ENCODE peak calls at places on chromosome 7, in five cellular contexts. C is Peyer's patch, S is mesothelial cell of epicardium, M is HCT116, W is psoas muscle. Q is an unnamed sample.

GRCh38 chr7:103712991-103713778 is 267.2 kb upstream of the SLC26A5 start:
- DNase-seq in S (no peak), M (no peak), C (no peak), W (no peak), Q (no peak)

GRCh38 chr7:153641202-153641601 is 411.0 kb upstream of the DPP6 start:
- DNase-seq in S (no peak), M (no peak), W (no peak), C (no peak), Q (no peak)

GRCh38 chr7:36546331-36546730 is 156.7 kb downstream of the ANLN start:
- DNase-seq in S (no peak), C (no peak), W (no peak), M (no peak), Q (no peak)

GRCh38 chr7:157839672-157840167 is 502.9 kb downstream of the DNAJB6 start:
- DNase-seq in W (no peak), M (no peak), S (no peak), C (no peak), Q (no peak)

GRCh38 chr7:141158562-141158961 is 84.7 kb downstream of the TMEM178B start:
- DNase-seq in S (no peak), M (peak; percentile 38), C (peak; percentile 18), W (peak; percentile 67), Q (peak; percentile 68)

GRCh38 chr7:92260248-92260781 is 14.5 kb downstream of the ANKIB1 start:
- DNase-seq in W (no peak), S (no peak), M (peak; percentile 83), C (no peak), Q (peak; percentile 3)

GRCh38 chr7:114481995-114482394 is 67.4 kb downstream of the FOXP2 start:
- DNase-seq in W (no peak), S (no peak), C (no peak), M (no peak), Q (no peak)

GRCh38 chr7:48244902-48245301 is 73.6 kb downstream of the ABCA13 start:
- DNase-seq in C (no peak), M (no peak), S (no peak), W (no peak), Q (peak; percentile 52)

GRCh38 chr7:137962875-137963507 is 38.9 kb downstream of the CREB3L2 start:
- DNase-seq in W (no peak), S (no peak), C (no peak), M (no peak), Q (no peak)

GRCh38 chr7:48964074-48964473 is 39.7 kb downstream of the CDC14C start:
- DNase-seq in S (no peak), C (no peak), M (no peak), W (no peak), Q (no peak)

GRCh38 chr7:68187549-68187948 is 1190.9 kb downstream of the TYW1 start:
- DNase-seq in S (no peak), M (no peak), W (no peak), C (no peak), Q (no peak)

GRCh38 chr7:113338297-113338696 is 219.9 kb upstream of the SMIM30 start:
- DNase-seq in S (no peak), W (no peak), C (no peak), M (no peak), Q (no peak)

GRCh38 chr7:43460733-43461348 is 122.1 kb upstream of the STK17A start:
- DNase-seq in M (no peak), S (no peak), W (no peak), C (no peak), Q (no peak)

GRCh38 chr7:2566890-2567662 is 8.3 kb downstream of the IQCE start:
- DNase-seq in W (no peak), C (peak; percentile 68), S (no peak), M (no peak), Q (no peak)

GRCh38 chr7:155000795-155001194 is 2.1 kb downstream of the PAXIP1 start:
- DNase-seq in S (no peak), W (no peak), M (no peak), C (no peak), Q (peak; percentile 31)

GRCh38 chr7:7201583-7202374 is 19.4 kb downstream of the C1GALT1 start:
- DNase-seq in M (no peak), W (no peak), S (peak; percentile 45), C (peak; percentile 69), Q (peak; percentile 83)

GRCh38 chr7:158655931-158656441 is 48.6 kb downstream of the NCAPG2 start:
- DNase-seq in W (no peak), M (no peak), S (no peak), C (no peak), Q (no peak)

GRCh38 chr7:120944826-120945562 is 5.6 kb upstream of the ING3 start:
- DNase-seq in M (no peak), W (no peak), S (no peak), C (no peak), Q (no peak)
- TF ChIP-seq CTCF in M (no peak), W (no peak), S (no peak), C (no peak), Q (no peak)

GRCh38 chr7:90312745-90313144 is 8.4 kb downstream of the FAM237B start:
- DNase-seq in W (no peak), M (no peak), C (no peak), S (no peak), Q (no peak)
- TF ChIP-seq CTCF in W (no peak), M (peak; percentile 28), C (no peak), S (no peak), Q (no peak)

GRCh38 chr7:37920305-37920618 is 178 bp upstream of the EPDR1 start:
- DNase-seq in C (no peak), W (no peak), M (no peak), S (no peak), Q (no peak)

GRCh38 chr7:37920619-37921339 is at the start of gene EPDR1:
- DNase-seq in S (peak; percentile 54), W (peak; percentile 73), M (peak; percentile 37), C (no peak), Q (peak; percentile 90)

GRCh38 chr7:37923996-37924395 is 3.6 kb downstream of the EPDR1 start:
- DNase-seq in M (no peak), W (no peak), C (no peak), S (no peak), Q (no peak)

GRCh38 chr7:37921876-37922275 is 1.4 kb downstream of the EPDR1 start:
- DNase-seq in M (no peak), C (no peak), W (no peak), S (no peak), Q (no peak)

GRCh38 chr7:37921340-37921805 is 933 bp downstream of the EPDR1 start:
- DNase-seq in M (no peak), S (peak; percentile 42), W (peak; percentile 46), C (no peak), Q (peak; percentile 54)
- TF ChIP-seq CTCF in M (no peak), S (no peak), W (no peak), C (no peak), Q (no peak)

DNA sequence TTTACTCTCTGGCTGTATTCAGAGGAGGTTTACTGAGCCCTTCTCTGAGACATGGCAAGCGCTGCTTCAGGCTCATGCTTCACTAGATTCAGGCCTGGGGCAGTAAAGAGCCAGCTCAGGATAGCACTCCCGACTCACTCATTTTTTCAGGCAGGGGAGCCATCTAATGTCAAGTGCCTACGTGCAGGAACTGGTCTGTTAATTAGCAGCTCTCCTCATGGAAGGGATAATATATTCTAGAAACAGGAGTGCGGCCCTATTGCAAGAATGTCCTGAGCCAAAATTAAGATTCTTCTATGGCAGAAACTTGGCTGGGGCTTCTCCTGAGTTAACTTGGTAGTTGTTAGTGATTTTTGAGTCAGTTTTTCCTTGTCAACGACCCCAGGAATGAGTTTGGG is 111.3 kb downstream of the EGFR start:
- DNase-seq in C (no peak), S (no peak), W (no peak), M (no peak), Q (no peak)
- TF ChIP-seq CTCF in C (no peak), S (no peak), W (no peak), M (no peak), Q (no peak)

GRCh38 chr7:41315764-41316163 is 387.1 kb downstream of the INHBA start:
- DNase-seq in W (no peak), M (no peak), S (no peak), C (no peak), Q (peak; percentile 34)
- TF ChIP-seq CTCF in W (no peak), M (peak; percentile 58), S (no peak), C (no peak), Q (peak; percentile 44)

Q was measured in Calu3.